ENCODE peak calls at places on chromosomes 11 and 22, in four cellular contexts. E is uterus, K is adrenal gland, N is neural progenitor cell. I is an unnamed sample.

GRCh38 chr11:92480519-92480918 is 255.9 kb downstream of the FAT3 start:
- DNase-seq in E (no peak), N (no peak), K (no peak), I (no peak)

GRCh38 chr11:2583605-2583958 is 116.2 kb downstream of the KCNQ1OT1 start:
- DNase-seq in N (no peak), E (no peak), K (peak; percentile 14), I (no peak)

GRCh38 chr22:30649430-30650007 is 13.9 kb downstream of the SLC35E4 start:
- DNase-seq in K (no peak), E (peak; percentile 50), N (no peak), I (peak; percentile 25)

GRCh38 chr22:38346506-38346905 is 29.3 kb upstream of the CSNK1E start:
- DNase-seq in N (no peak), E (no peak), K (peak; percentile 9), I (no peak)

GRCh38 chr22:32649515-32650200 is 151.8 kb upstream of the TIMP3 start:
- DNase-seq in E (peak; percentile 76), K (no peak), N (no peak), I (no peak)

GRCh38 chr11:75816561-75817239 is 1.7 kb downstream of the UVRAG start:
- DNase-seq in N (no peak), E (no peak), K (no peak), I (no peak)

GRCh38 chr22:31639640-31640039 is 22.4 kb downstream of the PISD start:
- DNase-seq in E (no peak), N (no peak), K (no peak), I (no peak)

GRCh38 chr11:66985508-66986177 is 10.5 kb downstream of the C11orf86 start:
- DNase-seq in K (no peak), E (no peak), N (no peak), I (no peak)

GRCh38 chr11:66915046-66915832 is 42.9 kb downstream of the PC start:
- DNase-seq in E (no peak), N (peak; percentile 42), K (no peak), I (no peak)

GRCh38 chr11:77779935-77780334 is 40.6 kb downstream of the RSF1 start:
- DNase-seq in N (peak; percentile 47), E (no peak), K (no peak), I (no peak)

GRCh38 chr11:9214765-9215164 is 50.4 kb downstream of the DENND5A start:
- DNase-seq in E (no peak), K (no peak), N (peak; percentile 32), I (no peak)

GRCh38 chr22:48186121-48186790 is 1423.8 kb downstream of the TBC1D22A start:
- DNase-seq in E (peak; percentile 56), K (no peak), N (no peak), I (no peak)

GRCh38 chr22:30569674-30570202 is 4.7 kb downstream of the GAL3ST1 start:
- DNase-seq in E (no peak), N (no peak), K (no peak), I (no peak)

GRCh38 chr11:67507242-67507890 is 596 bp downstream of the CDK2AP2 start:
- DNase-seq in N (peak; percentile 83), K (peak; percentile 74), E (no peak), I (no peak)

GRCh38 chr11:1064167-1064566 is 10.5 kb upstream of the MUC2 start:
- DNase-seq in K (no peak), N (no peak), E (no peak), I (no peak)

GRCh38 chr22:45202333-45203149 is 38.2 kb downstream of the KIAA0930 start:
- DNase-seq in E (no peak), K (peak; percentile 60), N (no peak), I (no peak)

GRCh38 chr11:75388386-75389275 is 10.7 kb upstream of the RPS3 start:
- DNase-seq in K (peak; percentile 65), E (peak; percentile 62), N (peak; percentile 79), I (peak; percentile 72)

GRCh38 chr11:127866109-127866508 is 721.2 kb downstream of the ETS1 start:
- DNase-seq in E (no peak), N (no peak), K (no peak), I (no peak)

GRCh38 chr22:36184433-36185035 is 17.1 kb downstream of the APOL4 start:
- DNase-seq in N (no peak), E (peak; percentile 51), K (no peak), I (no peak)

GRCh38 chr11:81071641-81072040 is 1630.8 kb upstream of the TENM4 start:
- DNase-seq in N (no peak), E (no peak), K (no peak), I (no peak)

GRCh38 chr11:77710358-77710757 is 72.8 kb upstream of the CLNS1A start:
- DNase-seq in E (no peak), K (no peak), N (no peak), I (no peak)

GRCh38 chr11:84719935-84720577 is 907.1 kb downstream of the DLG2 start:
- DNase-seq in E (no peak), N (peak; percentile 70), K (peak; percentile 20), I (no peak)

GRCh38 chr22:39254789-39255298 is 10.1 kb upstream of the PDGFB start:
- DNase-seq in E (peak; percentile 63), N (no peak), K (no peak), I (no peak)

GRCh38 chr22:31654408-31654807 is 7.6 kb downstream of the PISD start:
- DNase-seq in K (no peak), N (no peak), E (no peak), I (no peak)

GRCh38 chr11:111476366-111476765 is 35.8 kb downstream of the BTG4 start:
- DNase-seq in K (no peak), E (no peak), N (no peak), I (no peak)

GRCh38 chr22:41876275-41876674 is 38.6 kb downstream of the SHISA8 start:
- DNase-seq in K (no peak), E (no peak), N (no peak), I (no peak)

GRCh38 chr11:43573233-43573632 is 107.3 kb upstream of the HSD17B12 start:
- DNase-seq in E (no peak), N (peak; percentile 79), K (no peak), I (no peak)

GRCh38 chr22:39345231-39345630 is 4.6 kb upstream of the SYNGR1 start:
- DNase-seq in E (no peak), N (no peak), K (no peak), I (no peak)

GRCh38 chr11:134916829-134917228 is 504.8 kb upstream of the B3GAT1 start:
- DNase-seq in E (no peak), N (no peak), K (no peak), I (no peak)

GRCh38 chr11:128555606-128556005 is 31.8 kb downstream of the ETS1 start:
- DNase-seq in K (no peak), E (no peak), N (peak; percentile 29), I (no peak)

GRCh38 chr11:19628018-19628417 is 84.6 kb upstream of the NAV2 start:
- DNase-seq in K (no peak), N (no peak), E (peak; percentile 55), I (no peak)

GRCh38 chr11:117226388-117227385 is 5.2 kb downstream of the PCSK7 start:
- DNase-seq in N (peak; percentile 84), K (peak; percentile 55), E (peak; percentile 59), I (peak; percentile 20)

GRCh38 chr11:93528757-93529639 is 14.2 kb downstream of the SMCO4 start:
- DNase-seq in E (peak; percentile 31), N (no peak), K (no peak), I (no peak)

GRCh38 chr22:42720263-42721044 is at the start of gene A4GALT:
- DNase-seq in N (peak; percentile 73), K (no peak), E (no peak), I (no peak)

DNA sequence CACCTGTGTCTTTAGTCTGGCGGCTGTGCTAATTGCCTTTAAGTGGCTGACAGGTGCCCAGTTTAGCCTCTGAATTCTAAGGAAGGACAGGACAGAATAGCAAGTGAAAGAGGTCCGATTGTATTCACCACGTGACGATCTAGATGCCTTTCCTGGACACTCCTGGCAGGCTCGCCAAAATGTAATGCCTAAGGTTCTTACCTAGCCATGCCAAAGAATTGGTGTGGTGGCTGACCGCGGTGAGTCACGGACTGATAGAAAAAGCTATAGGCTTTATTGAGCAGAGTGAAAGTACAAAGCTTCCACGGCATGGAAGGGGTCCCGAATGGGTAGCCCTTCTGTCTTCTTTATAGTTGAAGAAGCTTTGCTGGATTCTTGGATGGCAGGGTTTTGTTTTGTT is 26.8 kb downstream of the ANKRD42 start:
- DNase-seq in N (peak; percentile 9), K (no peak), E (no peak), I (no peak)
- TF ChIP-seq CTCF in N (no peak), K (no peak), E (no peak), I (no peak)

GRCh38 chr11:23021287-23021863 is 161.1 kb upstream of the CCDC179 start:
- DNase-seq in E (no peak), N (peak; percentile 59), K (peak; percentile 22), I (no peak)
- TF ChIP-seq CTCF in E (no peak), N (peak; percentile 87), K (peak; percentile 49), I (no peak)

DNA sequence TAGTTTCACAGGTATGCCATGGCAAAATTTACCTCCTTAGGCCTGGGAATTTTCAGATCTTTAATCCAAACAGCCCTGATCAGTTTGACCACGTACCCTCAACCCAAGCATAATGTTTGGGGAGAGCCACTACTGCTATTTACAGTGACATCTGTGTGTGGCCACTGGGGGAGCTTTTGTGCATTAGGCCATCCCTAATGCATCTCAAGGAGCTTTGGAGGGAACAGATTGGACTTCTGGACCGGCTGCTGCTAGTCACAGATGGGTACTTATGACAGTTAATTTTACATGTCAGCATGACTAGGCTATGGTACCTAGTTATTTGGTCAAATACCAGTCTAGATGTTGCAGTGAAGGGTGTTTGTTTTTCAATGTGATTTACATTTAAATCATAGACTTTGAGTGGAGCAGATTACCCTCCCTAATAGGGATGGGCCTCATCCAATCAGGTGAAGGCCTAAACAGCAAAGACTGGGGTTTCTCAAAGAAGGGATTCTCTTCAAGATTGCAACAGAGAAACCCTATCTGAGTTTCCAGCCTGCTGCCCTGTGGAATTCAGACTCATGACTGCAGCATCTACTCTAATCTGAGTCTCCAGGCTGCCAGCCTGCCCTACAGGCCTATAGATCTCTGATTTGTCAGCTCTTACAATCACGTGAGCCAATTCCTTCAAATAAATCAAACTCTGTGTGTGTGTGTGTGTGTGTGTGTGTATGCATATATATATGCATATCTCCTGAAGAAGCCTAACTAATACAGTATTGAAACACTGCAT is 37.9 kb upstream of the GALNT18 start:
- DNase-seq in E (no peak), K (no peak), N (no peak), I (no peak)
- TF ChIP-seq CTCF in E (no peak), K (no peak), N (peak; percentile 37), I (no peak)

GRCh38 chr11:125625225-125625593 is 246 bp downstream of the CHEK1 start:
- DNase-seq in E (no peak), N (no peak), K (no peak), I (no peak)

GRCh38 chr11:125627236-125627910 is 2.4 kb downstream of the CHEK1 start:
- DNase-seq in N (no peak), K (no peak), E (no peak), I (no peak)

GRCh38 chr11:125625594-125626380 is 824 bp downstream of the CHEK1 start:
- DNase-seq in N (peak; percentile 98), E (peak; percentile 85), K (peak; percentile 89), I (peak; percentile 77)

GRCh38 chr11:125624756-125625213 is at the start of gene CHEK1:
- DNase-seq in K (peak; percentile 16), E (no peak), N (no peak), I (no peak)

DNA sequence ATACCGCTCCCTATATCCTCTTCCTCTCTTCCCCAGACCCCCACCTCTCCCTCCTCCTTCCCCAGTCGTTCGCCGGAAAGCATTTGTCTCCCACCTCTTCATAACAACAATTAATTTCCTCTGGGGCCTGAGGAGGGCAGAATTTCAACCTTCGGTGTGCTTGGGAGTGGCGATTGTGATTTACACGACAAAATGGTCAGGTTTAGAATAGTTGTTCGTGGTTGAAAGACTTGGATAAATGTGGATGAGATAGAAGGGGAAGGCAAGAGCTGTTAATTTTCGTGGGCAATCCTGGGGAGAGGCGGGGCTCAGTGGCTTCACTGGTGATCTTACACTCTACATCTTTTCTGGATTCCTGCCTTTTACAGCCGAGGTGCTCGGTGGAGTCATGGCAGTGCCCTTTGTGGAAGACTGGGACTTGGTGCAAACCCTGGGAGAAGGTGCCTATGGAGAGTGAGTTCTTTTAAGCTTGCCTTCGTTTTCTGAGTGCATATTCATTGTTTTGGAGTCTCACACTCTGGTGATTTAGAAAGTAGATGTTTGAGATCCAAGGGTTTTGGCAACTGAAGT is 1.5 kb downstream of the CHEK1 start:
- DNase-seq in E (no peak), N (no peak), K (no peak), I (no peak)
- TF ChIP-seq CTCF in E (no peak), N (peak; percentile 48), K (no peak), I (no peak)